ENCODE peak calls at places on chromosome 22, in four cellular contexts. One of them, this sample, is unnamed.

GRCh38 chr22:44947029-44947428 is 62.8 kb downstream of the PHF21B start:
- DNase-seq in astrocyte of the spinal cord: no peak
- DNase-seq in neural progenitor cell: no peak
- DNase-seq in CD8-positive, alpha-beta T cell: no peak
- DNase-seq in this sample: no peak

GRCh38 chr22:49193901-49194465 is 633.7 kb downstream of the BRD1 start:
- DNase-seq in astrocyte of the spinal cord: no peak
- DNase-seq in neural progenitor cell: no peak
- DNase-seq in CD8-positive, alpha-beta T cell: no peak
- DNase-seq in this sample: no peak

GRCh38 chr22:30667092-30667485 is 586 bp downstream of the DUSP18 start:
- DNase-seq in astrocyte of the spinal cord: peak
- DNase-seq in neural progenitor cell: no peak
- DNase-seq in CD8-positive, alpha-beta T cell: no peak
- DNase-seq in this sample: no peak

GRCh38 chr22:45239378-45240136 is 1.1 kb downstream of the KIAA0930 start:
- DNase-seq in astrocyte of the spinal cord: no peak
- DNase-seq in neural progenitor cell: no peak
- DNase-seq in CD8-positive, alpha-beta T cell: no peak
- DNase-seq in this sample: no peak

GRCh38 chr22:27668828-27669797 is 132.4 kb downstream of the MN1 start:
- DNase-seq in astrocyte of the spinal cord: peak
- DNase-seq in neural progenitor cell: no peak
- DNase-seq in CD8-positive, alpha-beta T cell: no peak
- DNase-seq in this sample: no peak

GRCh38 chr22:26612652-26613051 is 5.2 kb downstream of the CRYBB1 start:
- DNase-seq in astrocyte of the spinal cord: no peak
- DNase-seq in neural progenitor cell: no peak
- DNase-seq in CD8-positive, alpha-beta T cell: no peak
- DNase-seq in this sample: no peak

GRCh38 chr22:45546333-45547015 is 43.8 kb downstream of the FBLN1 start:
- DNase-seq in astrocyte of the spinal cord: no peak
- DNase-seq in neural progenitor cell: no peak
- DNase-seq in CD8-positive, alpha-beta T cell: no peak
- DNase-seq in this sample: no peak

GRCh38 chr22:24505337-24505736 is 10.2 kb downstream of the UPB1 start:
- DNase-seq in astrocyte of the spinal cord: no peak
- DNase-seq in neural progenitor cell: no peak
- DNase-seq in CD8-positive, alpha-beta T cell: no peak
- DNase-seq in this sample: no peak

GRCh38 chr22:24432059-24432853 is 4.9 kb downstream of the ADORA2A start:
- DNase-seq in astrocyte of the spinal cord: peak
- DNase-seq in neural progenitor cell: no peak
- DNase-seq in CD8-positive, alpha-beta T cell: no peak
- DNase-seq in this sample: no peak

GRCh38 chr22:49503321-49503720 is 324.4 kb downstream of the BRD1 start:
- DNase-seq in astrocyte of the spinal cord: no peak
- DNase-seq in neural progenitor cell: no peak
- DNase-seq in CD8-positive, alpha-beta T cell: no peak
- DNase-seq in this sample: no peak

GRCh38 chr22:41513391-41513790 is 30.9 kb downstream of the POLR3H start:
- DNase-seq in astrocyte of the spinal cord: no peak
- DNase-seq in neural progenitor cell: no peak
- DNase-seq in CD8-positive, alpha-beta T cell: no peak
- DNase-seq in this sample: no peak

GRCh38 chr22:41512421-41513194 is 31.7 kb downstream of the POLR3H start:
- DNase-seq in astrocyte of the spinal cord: peak
- DNase-seq in neural progenitor cell: peak
- DNase-seq in CD8-positive, alpha-beta T cell: no peak
- DNase-seq in this sample: no peak

GRCh38 chr22:41508770-41509170 is 35.5 kb downstream of the POLR3H start:
- DNase-seq in astrocyte of the spinal cord: no peak
- DNase-seq in neural progenitor cell: no peak
- DNase-seq in CD8-positive, alpha-beta T cell: no peak
- DNase-seq in this sample: no peak

GRCh38 chr22:41507330-41508063 is 36.8 kb downstream of the POLR3H start:
- DNase-seq in astrocyte of the spinal cord: no peak
- DNase-seq in neural progenitor cell: no peak
- DNase-seq in CD8-positive, alpha-beta T cell: no peak
- DNase-seq in this sample: no peak

DNA sequence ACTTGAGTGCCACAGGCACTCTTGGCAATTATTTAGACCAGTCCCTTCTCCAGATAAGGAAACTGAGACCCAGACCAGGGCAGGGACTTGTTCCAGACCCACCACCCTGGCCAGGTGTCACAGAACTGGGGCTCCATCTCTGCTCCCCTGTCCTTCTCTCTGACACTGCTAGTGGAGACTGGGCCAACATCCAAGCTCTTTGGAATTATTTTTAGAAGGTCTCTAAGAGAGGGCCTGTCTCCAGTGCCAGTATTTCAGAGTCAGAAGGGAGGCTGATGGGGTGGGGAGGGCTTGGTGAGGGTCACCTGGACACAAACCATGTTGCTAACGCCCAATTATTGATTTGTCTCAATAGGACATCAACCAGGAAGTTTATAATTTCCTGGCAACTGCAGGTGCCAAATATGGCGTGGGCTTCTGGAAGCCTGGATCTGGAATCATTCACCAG is 32.7 kb downstream of the POLR3H start:
- DNase-seq in astrocyte of the spinal cord: no peak
- DNase-seq in neural progenitor cell: no peak
- DNase-seq in CD8-positive, alpha-beta T cell: no peak
- DNase-seq in this sample: no peak
- H3K4me3 ChIP-seq in astrocyte of the spinal cord: no peak
- H3K4me3 ChIP-seq in neural progenitor cell: no peak
- H3K4me3 ChIP-seq in CD8-positive, alpha-beta T cell: no peak
- H3K4me3 ChIP-seq in this sample: no peak

GRCh38 chr22:46762238-46763050 is at the start of gene TBC1D22A:
- DNase-seq in astrocyte of the spinal cord: peak
- DNase-seq in neural progenitor cell: peak
- DNase-seq in CD8-positive, alpha-beta T cell: peak
- DNase-seq in this sample: peak
- TF ChIP-seq CTCF in astrocyte of the spinal cord: no peak
- TF ChIP-seq CTCF in neural progenitor cell: no peak
- TF ChIP-seq CTCF in CD8-positive, alpha-beta T cell: no peak
- TF ChIP-seq CTCF in this sample: no peak

GRCh38 chr22:38981659-38982007 is 514 bp upstream of the APOBEC3B start:
- DNase-seq in astrocyte of the spinal cord: peak
- DNase-seq in neural progenitor cell: no peak
- DNase-seq in CD8-positive, alpha-beta T cell: no peak
- DNase-seq in this sample: no peak
- H3K4me3 ChIP-seq in astrocyte of the spinal cord: no peak
- H3K4me3 ChIP-seq in neural progenitor cell: no peak
- H3K4me3 ChIP-seq in CD8-positive, alpha-beta T cell: peak
- H3K4me3 ChIP-seq in this sample: peak

GRCh38 chr22:35473971-35474370 is 66.7 kb upstream of the RASD2 start:
- DNase-seq in astrocyte of the spinal cord: no peak
- DNase-seq in neural progenitor cell: no peak
- DNase-seq in CD8-positive, alpha-beta T cell: no peak
- DNase-seq in this sample: no peak

GRCh38 chr22:35467788-35468187 is 67.8 kb downstream of the MCM5 start:
- DNase-seq in astrocyte of the spinal cord: peak
- DNase-seq in neural progenitor cell: peak
- DNase-seq in CD8-positive, alpha-beta T cell: no peak
- DNase-seq in this sample: no peak

GRCh38 chr22:35475545-35475944 is 65.1 kb upstream of the RASD2 start:
- DNase-seq in astrocyte of the spinal cord: no peak
- DNase-seq in neural progenitor cell: no peak
- DNase-seq in CD8-positive, alpha-beta T cell: no peak
- DNase-seq in this sample: no peak

GRCh38 chr22:35472488-35472887 is 68.1 kb upstream of the RASD2 start:
- DNase-seq in astrocyte of the spinal cord: no peak
- DNase-seq in neural progenitor cell: no peak
- DNase-seq in CD8-positive, alpha-beta T cell: no peak
- DNase-seq in this sample: no peak

DNA sequence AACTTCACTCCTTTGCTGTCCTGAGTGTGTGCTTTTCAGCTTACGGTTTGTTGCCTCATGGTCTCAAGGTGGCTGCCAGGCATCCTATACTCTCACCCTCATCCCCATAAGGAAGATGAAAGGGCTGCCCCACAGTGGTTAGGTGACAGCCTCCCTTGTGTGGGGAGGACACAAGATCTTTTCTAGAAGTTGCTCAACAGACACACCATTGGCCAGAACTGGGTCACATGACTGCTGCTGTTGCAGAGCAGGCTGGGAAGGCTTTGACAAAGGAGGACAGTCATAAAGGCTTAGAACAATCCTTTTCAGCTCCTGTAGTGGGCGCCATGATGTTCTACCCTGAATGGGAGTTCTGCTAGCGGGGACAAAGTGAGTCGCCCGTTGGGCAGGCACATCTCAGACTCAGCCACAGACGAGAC is 69.7 kb upstream of the RASD2 start:
- DNase-seq in astrocyte of the spinal cord: no peak
- DNase-seq in neural progenitor cell: no peak
- DNase-seq in CD8-positive, alpha-beta T cell: no peak
- DNase-seq in this sample: no peak
- TF ChIP-seq CTCF in astrocyte of the spinal cord: no peak
- TF ChIP-seq CTCF in neural progenitor cell: no peak
- TF ChIP-seq CTCF in CD8-positive, alpha-beta T cell: no peak
- TF ChIP-seq CTCF in this sample: no peak

GRCh38 chr22:35307892-35308291 is 8.2 kb downstream of the TOM1 start:
- DNase-seq in astrocyte of the spinal cord: no peak
- DNase-seq in neural progenitor cell: no peak
- DNase-seq in CD8-positive, alpha-beta T cell: no peak
- DNase-seq in this sample: no peak
- H3K4me3 ChIP-seq in astrocyte of the spinal cord: no peak
- H3K4me3 ChIP-seq in neural progenitor cell: no peak
- H3K4me3 ChIP-seq in CD8-positive, alpha-beta T cell: no peak
- H3K4me3 ChIP-seq in this sample: no peak

This sample was measured in AG09309.